ENCODE peak calls at places on chromosomes 16 and 17, in six cellular contexts. S is endothelial cell, H is fibroblast of villous mesenchyme, R is mucosa of descending colon, J is WTC11, K is lower leg skin. I is an unnamed sample.

GRCh38 chr17:15884731-15885130 is 60.2 kb upstream of the ADORA2B start:
- DNase-seq in S (no peak), H (peak; percentile 76), R (no peak), J (no peak), K (no peak), I (no peak)

GRCh38 chr17:1762233-1762905 is 509 bp downstream of the SERPINF1 start:
- DNase-seq in S (no peak), H (peak; percentile 62), R (no peak), J (no peak), K (no peak), I (no peak)

GRCh38 chr17:18877104-18877503 is 19.2 kb downstream of the PRPSAP2 start:
- DNase-seq in S (no peak), H (peak; percentile 45), R (no peak), J (no peak), K (no peak), I (no peak)

GRCh38 chr17:72053069-72053846 is 67.6 kb upstream of the SOX9 start:
- DNase-seq in S (no peak), H (no peak), R (no peak), J (peak; percentile 45), K (no peak), I (peak; percentile 45)

GRCh38 chr16:81327483-81328196 is 12.9 kb downstream of the GAN start:
- DNase-seq in S (no peak), H (no peak), R (no peak), J (no peak), K (no peak), I (no peak)

GRCh38 chr17:74712756-74713155 is at the start of gene CD300LF:
- DNase-seq in S (no peak), H (no peak), R (no peak), J (no peak), K (peak; percentile 30), I (no peak)

GRCh38 chr17:59365383-59365981 is 34.0 kb downstream of the YPEL2 start:
- DNase-seq in S (no peak), H (peak; percentile 55), R (no peak), J (no peak), K (no peak), I (peak; percentile 24)

GRCh38 chr17:9484789-9485188 is 90.8 kb downstream of the STX8 start:
- DNase-seq in S (no peak), H (no peak), R (no peak), J (no peak), K (no peak), I (no peak)

GRCh38 chr17:1882836-1883235 is 53.0 kb downstream of the RPA1 start:
- DNase-seq in S (peak; percentile 34), H (peak; percentile 40), R (no peak), J (peak; percentile 41), K (no peak), I (peak; percentile 29)

GRCh38 chr16:66834746-66835145 is 4.0 kb upstream of the NAE1 start:
- DNase-seq in S (no peak), H (no peak), R (no peak), J (no peak), K (no peak), I (no peak)

GRCh38 chr16:86512860-86513470 is 2.6 kb downstream of the FOXF1 start:
- DNase-seq in S (no peak), H (peak; percentile 49), R (peak; percentile 26), J (no peak), K (no peak), I (no peak)

GRCh38 chr17:27206447-27206846 is 87.5 kb upstream of the WSB1 start:
- DNase-seq in S (no peak), H (peak; percentile 13), R (no peak), J (peak; percentile 14), K (no peak), I (no peak)
- TF ChIP-seq CTCF in S (no peak), H (peak; percentile 29), R (no peak), J (no peak), K (no peak), I (no peak)

DNA sequence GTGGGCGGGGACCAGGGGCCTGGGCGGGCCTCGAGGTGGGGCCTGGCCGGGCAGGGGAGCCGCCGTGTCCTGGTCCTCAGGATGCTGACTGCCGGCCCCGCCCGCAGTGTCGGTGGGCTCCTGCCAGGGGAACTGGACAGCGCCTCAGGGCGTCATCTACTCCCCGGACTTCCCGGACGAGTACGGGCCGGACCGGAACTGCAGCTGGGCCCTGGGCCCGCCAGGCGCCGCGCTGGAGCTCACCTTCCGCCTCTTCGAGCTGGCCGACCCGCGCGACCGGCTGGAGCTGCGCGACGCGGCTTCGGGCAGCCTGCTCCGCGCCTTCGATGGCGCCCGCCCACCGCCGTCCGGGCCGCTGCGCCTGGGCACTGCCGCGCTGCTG is 2.4 kb upstream of the PAQR4 start:
- DNase-seq in S (no peak), H (no peak), R (peak; percentile 62), J (peak; percentile 37), K (no peak), I (no peak)
- TF ChIP-seq CTCF in S (no peak), H (no peak), R (no peak), J (no peak), K (no peak), I (no peak)

GRCh38 chr16:27428035-27428785 is 26.2 kb downstream of the IL21R start:
- DNase-seq in S (peak; percentile 1), H (no peak), R (no peak), J (no peak), K (peak; percentile 9), I (no peak)
- TF ChIP-seq CTCF in S (no peak), H (peak; percentile 10), R (no peak), J (no peak), K (no peak), I (no peak)

GRCh38 chr17:80949451-80950421 is 41.9 kb upstream of the CHMP6 start:
- DNase-seq in S (no peak), H (no peak), R (peak; percentile 19), J (peak; percentile 61), K (no peak), I (peak; percentile 7)
- TF ChIP-seq CTCF in S (no peak), H (no peak), R (no peak), J (peak; percentile 12), K (no peak), I (no peak)

GRCh38 chr16:17560548-17560947 is 89.8 kb upstream of the XYLT1 start:
- DNase-seq in S (no peak), H (no peak), R (no peak), J (no peak), K (no peak), I (no peak)

GRCh38 chr16:17552351-17552750 is 81.6 kb upstream of the XYLT1 start:
- DNase-seq in S (no peak), H (no peak), R (no peak), J (no peak), K (no peak), I (no peak)

GRCh38 chr16:17556276-17557052 is 85.7 kb upstream of the XYLT1 start:
- DNase-seq in S (no peak), H (peak; percentile 27), R (no peak), J (peak; percentile 13), K (no peak), I (no peak)

GRCh38 chr16:17557480-17557879 is 86.7 kb upstream of the XYLT1 start:
- DNase-seq in S (no peak), H (no peak), R (no peak), J (no peak), K (no peak), I (no peak)

GRCh38 chr16:17555176-17555575 is 84.4 kb upstream of the XYLT1 start:
- DNase-seq in S (no peak), H (peak; percentile 56), R (no peak), J (no peak), K (no peak), I (no peak)
- TF ChIP-seq CTCF in S (no peak), H (no peak), R (no peak), J (no peak), K (no peak), I (no peak)

DNA sequence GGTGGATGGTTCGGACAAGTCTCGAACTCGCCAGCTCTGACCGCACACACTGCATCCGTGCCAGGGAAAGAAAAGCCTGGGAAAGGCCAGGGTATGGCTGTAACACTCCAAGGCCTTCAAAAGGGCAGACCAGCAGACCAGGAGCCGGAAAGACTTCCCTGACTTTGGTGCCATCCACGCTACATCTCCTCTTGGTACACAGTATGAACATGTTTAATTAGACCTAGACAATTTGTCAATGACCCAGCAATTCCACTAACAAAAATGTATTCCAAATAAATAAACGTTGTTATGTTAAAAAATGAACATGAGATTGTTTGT is 637 bp upstream of the HDAC5 start:
- DNase-seq in S (no peak), H (no peak), R (no peak), J (no peak), K (no peak), I (no peak)
- TF ChIP-seq CTCF in S (no peak), H (no peak), R (no peak), J (no peak), K (no peak), I (peak; percentile 22)

DNA sequence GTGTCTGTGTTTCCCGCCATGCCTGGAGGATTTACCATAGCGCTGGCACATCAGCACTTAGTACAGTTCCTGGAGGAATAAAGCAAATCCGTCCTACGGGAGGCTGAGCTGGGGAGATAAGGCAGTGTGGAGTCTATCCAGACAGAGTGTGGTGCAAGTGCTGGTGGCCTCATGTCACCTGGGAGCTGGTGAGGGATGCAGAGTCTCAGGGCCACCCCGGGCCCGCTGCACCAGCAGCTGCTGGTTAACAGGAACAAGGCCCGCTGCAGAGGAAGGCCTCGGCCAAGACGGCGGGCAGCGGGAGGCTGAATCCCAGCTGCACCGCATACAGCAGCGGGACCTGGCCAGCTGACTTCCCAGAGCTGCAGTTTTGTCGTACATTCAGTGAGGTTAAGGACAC is 57.3 kb upstream of the CDC42EP4 start:
- DNase-seq in S (no peak), H (peak; percentile 35), R (no peak), J (no peak), K (no peak), I (no peak)
- TF ChIP-seq CTCF in S (no peak), H (no peak), R (no peak), J (no peak), K (no peak), I (no peak)

GRCh38 chr17:66939461-66940114 is 24.9 kb upstream of the CACNG4 start:
- DNase-seq in S (no peak), H (no peak), R (no peak), J (no peak), K (no peak), I (no peak)
- TF ChIP-seq CTCF in S (no peak), H (no peak), R (no peak), J (no peak), K (no peak), I (no peak)

DNA sequence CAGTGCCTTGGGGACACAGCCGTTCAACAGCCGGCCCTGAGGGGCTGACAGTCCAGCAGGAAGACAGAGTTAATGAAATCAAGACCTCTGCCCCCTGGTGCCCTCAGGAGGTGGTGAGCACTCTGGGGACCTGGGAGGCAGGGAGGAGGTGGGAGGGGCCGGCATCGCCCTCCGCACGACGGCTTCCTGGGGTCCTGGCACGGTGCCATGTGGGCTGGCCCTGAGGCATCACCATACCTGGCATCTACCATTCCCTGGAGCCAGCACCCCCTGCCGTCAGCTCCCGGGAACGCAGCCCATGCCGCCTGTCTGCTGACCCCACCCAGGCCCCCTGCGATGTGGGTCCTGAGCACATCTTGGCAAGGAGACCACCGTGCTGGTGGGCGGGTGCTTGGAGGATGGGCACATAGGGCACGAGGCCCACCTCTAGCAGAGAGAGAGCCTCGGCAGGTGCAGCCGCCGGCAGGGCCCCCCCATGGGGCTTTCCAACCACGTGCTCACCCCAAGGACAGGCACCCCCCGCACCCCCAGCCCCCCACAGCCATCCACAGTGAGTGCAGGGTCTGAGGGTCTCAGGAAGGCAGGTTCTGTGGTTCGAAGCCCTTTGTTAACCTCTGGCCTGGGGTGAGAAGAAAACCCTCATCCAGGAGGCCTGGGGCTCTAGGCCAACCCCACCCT is 52.5 kb downstream of the ZFPM1 start:
- DNase-seq in S (peak; percentile 40), H (peak; percentile 7), R (peak; percentile 91), J (peak; percentile 65), K (no peak), I (peak; percentile 52)
- TF ChIP-seq CTCF in S (peak; percentile 18), H (peak; percentile 35), R (peak; percentile 69), J (no peak), K (no peak), I (peak; percentile 38)